ENCODE peak calls at places on chromosome 17, in five cellular contexts. One of them, this sample, is unnamed.

GRCh38 chr17:33664116-33664840 is 371.2 kb upstream of the ASIC2 start:
- DNase-seq in transverse colon: no peak
- DNase-seq in fibroblast of lung: no peak
- DNase-seq in tibial nerve: no peak
- DNase-seq in effector memory CD4-positive, alpha-beta T cell: no peak
- DNase-seq in this sample: no peak

GRCh38 chr17:61132524-61133025 is 267.1 kb upstream of the TBX2 start:
- DNase-seq in transverse colon: no peak
- DNase-seq in fibroblast of lung: no peak
- DNase-seq in effector memory CD4-positive, alpha-beta T cell: no peak
- DNase-seq in tibial nerve: no peak
- DNase-seq in this sample: no peak

GRCh38 chr17:74032222-74032621 is 171.3 kb upstream of the RPL38 start:
- DNase-seq in transverse colon: no peak
- DNase-seq in effector memory CD4-positive, alpha-beta T cell: no peak
- DNase-seq in fibroblast of lung: no peak
- DNase-seq in tibial nerve: no peak
- DNase-seq in this sample: no peak

GRCh38 chr17:42895185-42895555 is 5.4 kb upstream of the G6PC1 start:
- DNase-seq in transverse colon: peak; percentile 52
- DNase-seq in effector memory CD4-positive, alpha-beta T cell: no peak
- DNase-seq in tibial nerve: no peak
- DNase-seq in fibroblast of lung: peak; percentile 92
- DNase-seq in this sample: peak; percentile 83

GRCh38 chr17:58039975-58040374 is 32.9 kb upstream of the SRSF1 start:
- DNase-seq in fibroblast of lung: no peak
- DNase-seq in tibial nerve: no peak
- DNase-seq in effector memory CD4-positive, alpha-beta T cell: no peak
- DNase-seq in transverse colon: no peak
- DNase-seq in this sample: no peak

GRCh38 chr17:72660274-72661092 is 432.0 kb downstream of the SLC39A11 start:
- DNase-seq in fibroblast of lung: no peak
- DNase-seq in transverse colon: no peak
- DNase-seq in tibial nerve: no peak
- DNase-seq in effector memory CD4-positive, alpha-beta T cell: no peak
- DNase-seq in this sample: no peak

GRCh38 chr17:79160980-79161621 is 86.5 kb downstream of the ENGASE start:
- DNase-seq in transverse colon: no peak
- DNase-seq in tibial nerve: no peak
- DNase-seq in effector memory CD4-positive, alpha-beta T cell: no peak
- DNase-seq in fibroblast of lung: no peak
- DNase-seq in this sample: no peak

GRCh38 chr17:66169839-66170238 is 22.1 kb downstream of the CEP112 start:
- DNase-seq in effector memory CD4-positive, alpha-beta T cell: no peak
- DNase-seq in tibial nerve: no peak
- DNase-seq in fibroblast of lung: no peak
- DNase-seq in transverse colon: no peak
- DNase-seq in this sample: no peak

GRCh38 chr17:41844971-41845370 is 7.3 kb downstream of the KLHL10 start:
- DNase-seq in tibial nerve: no peak
- DNase-seq in transverse colon: no peak
- DNase-seq in effector memory CD4-positive, alpha-beta T cell: no peak
- DNase-seq in fibroblast of lung: no peak
- DNase-seq in this sample: no peak

GRCh38 chr17:81248649-81249048 is 9.5 kb downstream of the NDUFAF8 start:
- DNase-seq in effector memory CD4-positive, alpha-beta T cell: no peak
- DNase-seq in fibroblast of lung: no peak
- DNase-seq in tibial nerve: no peak
- DNase-seq in transverse colon: no peak
- DNase-seq in this sample: no peak

GRCh38 chr17:73227944-73228343 is 33.7 kb downstream of the CPSF4L start:
- DNase-seq in transverse colon: no peak
- DNase-seq in effector memory CD4-positive, alpha-beta T cell: no peak
- DNase-seq in tibial nerve: no peak
- DNase-seq in fibroblast of lung: no peak
- DNase-seq in this sample: no peak

GRCh38 chr17:75637143-75637538 is 3.9 kb downstream of the SMIM5 start:
- DNase-seq in fibroblast of lung: no peak
- DNase-seq in transverse colon: peak; percentile 68
- DNase-seq in tibial nerve: no peak
- DNase-seq in effector memory CD4-positive, alpha-beta T cell: no peak
- DNase-seq in this sample: peak; percentile 59

GRCh38 chr17:79721993-79722671 is 8.6 kb upstream of the ENPP7 start:
- DNase-seq in transverse colon: no peak
- DNase-seq in fibroblast of lung: no peak
- DNase-seq in tibial nerve: no peak
- DNase-seq in effector memory CD4-positive, alpha-beta T cell: no peak
- DNase-seq in this sample: no peak

GRCh38 chr17:82943751-82944150 is 103.9 kb upstream of the ZNF750 start:
- DNase-seq in tibial nerve: no peak
- DNase-seq in transverse colon: no peak
- DNase-seq in fibroblast of lung: no peak
- DNase-seq in effector memory CD4-positive, alpha-beta T cell: no peak
- DNase-seq in this sample: no peak

GRCh38 chr17:57340160-57340981 is 84.0 kb downstream of the MSI2 start:
- DNase-seq in fibroblast of lung: no peak
- DNase-seq in transverse colon: no peak
- DNase-seq in effector memory CD4-positive, alpha-beta T cell: no peak
- DNase-seq in tibial nerve: no peak
- DNase-seq in this sample: no peak

GRCh38 chr17:74877592-74878543 is 5.1 kb upstream of the FDXR start:
- DNase-seq in fibroblast of lung: no peak
- DNase-seq in tibial nerve: no peak
- DNase-seq in effector memory CD4-positive, alpha-beta T cell: no peak
- DNase-seq in transverse colon: peak; percentile 88
- DNase-seq in this sample: peak; percentile 88

GRCh38 chr17:82893779-82894178 is 54.0 kb upstream of the ZNF750 start:
- DNase-seq in transverse colon: no peak
- DNase-seq in fibroblast of lung: peak; percentile 44
- DNase-seq in effector memory CD4-positive, alpha-beta T cell: no peak
- DNase-seq in tibial nerve: no peak
- DNase-seq in this sample: no peak

DNA sequence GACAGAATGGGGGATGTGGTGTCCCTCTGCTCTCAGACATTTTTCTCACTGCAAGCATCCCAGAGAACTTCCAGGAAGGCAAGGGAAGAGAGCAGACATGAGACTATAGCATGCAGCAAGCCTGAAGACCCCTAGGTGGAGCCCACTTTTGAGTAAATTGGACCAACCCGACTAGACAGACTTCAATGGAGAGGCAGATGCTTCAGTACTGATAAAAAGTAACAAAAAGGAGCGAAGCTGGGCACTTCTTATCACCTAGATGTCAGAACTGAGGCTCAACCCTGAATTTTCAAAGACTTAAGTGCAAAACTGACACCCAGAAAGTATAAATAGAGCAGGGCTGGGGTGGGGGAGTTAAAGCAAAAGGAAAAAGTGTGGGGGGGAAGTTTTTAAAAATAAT is 130.8 kb downstream of the PMP22 start:
- DNase-seq in transverse colon: no peak
- DNase-seq in tibial nerve: no peak
- DNase-seq in effector memory CD4-positive, alpha-beta T cell: no peak
- DNase-seq in fibroblast of lung: no peak
- DNase-seq in this sample: no peak
- H3K27ac ChIP-seq in transverse colon: no peak overlapping the region
- H3K27ac ChIP-seq in tibial nerve: no peak overlapping the region
- H3K27ac ChIP-seq in effector memory CD4-positive, alpha-beta T cell: no peak overlapping the region
- H3K27ac ChIP-seq in fibroblast of lung: no peak overlapping the region
- H3K27ac ChIP-seq in this sample: no peak overlapping the region

DNA sequence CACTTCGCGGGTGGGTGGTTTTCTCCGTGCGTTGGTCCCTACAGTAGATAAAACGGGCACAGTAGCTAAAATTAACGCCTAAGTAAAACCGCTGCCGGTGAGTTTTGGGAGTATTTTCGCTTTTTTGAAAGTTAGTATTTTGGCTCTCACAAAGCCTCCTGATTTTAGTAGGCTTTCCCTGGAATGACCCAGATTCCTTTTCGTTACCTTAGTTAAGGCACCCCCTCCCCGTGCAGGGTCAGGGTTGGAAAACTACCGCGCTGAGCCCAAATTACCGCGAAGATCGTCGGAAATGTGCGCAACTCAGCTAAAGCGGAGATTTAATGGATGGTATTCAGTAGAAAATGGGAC is 28.3 kb upstream of the ST6GALNAC1 start:
- DNase-seq in effector memory CD4-positive, alpha-beta T cell: no peak
- DNase-seq in tibial nerve: no peak
- DNase-seq in fibroblast of lung: no peak
- DNase-seq in transverse colon: no peak
- DNase-seq in this sample: no peak
- H3K4me1 ChIP-seq in effector memory CD4-positive, alpha-beta T cell: peaks cover 11% of the 10 kb centered on the region
- H3K4me1 ChIP-seq in tibial nerve: peaks cover 15% of the 10 kb centered on the region
- H3K4me1 ChIP-seq in fibroblast of lung: peaks cover 9% of the 10 kb centered on the region
- H3K4me1 ChIP-seq in transverse colon: peaks cover 32% of the 10 kb centered on the region
- H3K4me1 ChIP-seq in this sample: no peaks in the 10 kb centered on the region

DNA sequence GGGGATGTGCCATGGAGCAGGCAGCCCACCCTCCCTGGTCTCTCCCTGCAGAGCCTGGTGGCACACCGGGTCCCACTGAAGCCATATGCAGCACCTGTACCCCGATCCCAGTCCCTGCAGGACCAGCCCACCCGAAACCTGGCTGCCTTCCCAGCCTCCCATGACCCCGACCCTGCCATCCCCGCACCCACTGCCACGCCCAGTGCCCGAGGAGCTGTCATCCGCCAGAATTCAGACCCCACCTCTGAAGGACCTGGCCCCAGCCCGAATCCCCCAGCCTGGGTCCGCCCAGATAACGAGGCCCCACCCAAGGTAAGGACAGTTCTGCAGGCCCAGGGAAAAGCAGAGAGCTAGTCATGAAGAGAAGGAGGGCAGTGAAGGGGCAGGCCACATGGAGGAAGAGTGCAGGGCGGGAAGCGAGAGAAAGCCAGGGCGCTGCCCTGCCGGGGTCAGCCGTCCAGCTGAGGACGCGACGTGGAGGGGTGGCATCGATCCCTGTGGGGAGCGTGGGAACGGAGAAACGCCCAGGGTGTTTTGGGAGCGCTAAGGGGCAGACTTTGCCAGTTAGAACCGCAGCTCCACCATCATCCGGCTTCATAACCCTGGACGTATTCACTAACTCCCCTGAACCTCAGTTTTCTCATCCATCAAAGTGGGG is 7.8 kb upstream of the C17orf107 start:
- DNase-seq in tibial nerve: no peak
- DNase-seq in transverse colon: no peak
- DNase-seq in effector memory CD4-positive, alpha-beta T cell: no peak
- DNase-seq in fibroblast of lung: no peak
- DNase-seq in this sample: no peak
- H3K36me3 ChIP-seq in tibial nerve: peaks cover 43% of the 10 kb centered on the region
- H3K36me3 ChIP-seq in transverse colon: no peaks in the 10 kb centered on the region
- H3K36me3 ChIP-seq in effector memory CD4-positive, alpha-beta T cell: peaks cover 95% of the 10 kb centered on the region
- H3K36me3 ChIP-seq in fibroblast of lung: peaks cover 34% of the 10 kb centered on the region
- H3K36me3 ChIP-seq in this sample: peaks cover 25% of the 10 kb centered on the region

GRCh38 chr17:64243340-64243739 is 19.7 kb downstream of the TEX2 start:
- DNase-seq in transverse colon: no peak
- DNase-seq in effector memory CD4-positive, alpha-beta T cell: no peak
- DNase-seq in tibial nerve: no peak
- DNase-seq in fibroblast of lung: no peak
- DNase-seq in this sample: no peak

GRCh38 chr17:64244165-64244564 is 18.9 kb downstream of the TEX2 start:
- DNase-seq in fibroblast of lung: no peak
- DNase-seq in tibial nerve: no peak
- DNase-seq in transverse colon: no peak
- DNase-seq in effector memory CD4-positive, alpha-beta T cell: no peak
- DNase-seq in this sample: no peak

GRCh38 chr17:64240261-64240740 is 22.8 kb downstream of the TEX2 start:
- DNase-seq in effector memory CD4-positive, alpha-beta T cell: no peak
- DNase-seq in transverse colon: no peak
- DNase-seq in tibial nerve: no peak
- DNase-seq in fibroblast of lung: no peak
- DNase-seq in this sample: no peak

GRCh38 chr17:64242633-64243032 is 20.4 kb downstream of the TEX2 start:
- DNase-seq in effector memory CD4-positive, alpha-beta T cell: no peak
- DNase-seq in fibroblast of lung: no peak
- DNase-seq in transverse colon: no peak
- DNase-seq in tibial nerve: no peak
- DNase-seq in this sample: no peak

DNA sequence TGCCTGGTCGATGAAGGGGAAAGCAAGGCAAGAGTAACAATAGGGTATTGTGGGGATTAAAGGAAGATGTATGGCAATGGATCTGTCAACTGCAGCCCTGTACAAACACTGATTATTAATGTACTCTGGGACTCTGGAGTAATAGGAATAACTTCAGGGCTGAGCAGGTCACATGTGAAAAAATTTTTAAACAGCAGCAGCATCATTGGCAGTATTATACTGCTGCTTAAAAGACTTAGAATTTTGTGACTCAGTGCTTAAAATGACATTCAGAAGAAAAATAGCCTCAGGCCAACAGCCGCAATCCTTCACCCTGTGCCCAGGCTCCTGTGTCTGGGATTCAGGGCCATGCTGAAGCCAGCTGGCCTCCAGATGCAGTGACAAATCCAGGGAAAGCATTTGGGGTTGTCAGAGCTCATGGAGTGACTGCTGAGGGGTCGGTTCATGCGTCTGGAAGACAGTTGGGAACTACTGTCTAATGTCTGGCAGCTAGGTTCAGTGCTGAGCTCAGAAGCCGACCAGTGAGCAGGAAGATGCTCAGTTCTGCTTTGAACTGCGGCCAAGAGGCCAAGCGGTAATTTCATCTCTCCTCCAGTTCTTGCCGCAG is 22.2 kb downstream of the TEX2 start:
- DNase-seq in tibial nerve: no peak
- DNase-seq in fibroblast of lung: peak; percentile 91
- DNase-seq in transverse colon: peak; percentile 35
- DNase-seq in effector memory CD4-positive, alpha-beta T cell: no peak
- DNase-seq in this sample: no peak
- H3K27ac ChIP-seq in tibial nerve: peak overlapping the region; percentile 27
- H3K27ac ChIP-seq in fibroblast of lung: peak overlapping the region; percentile 61
- H3K27ac ChIP-seq in transverse colon: peak overlapping the region; percentile 73
- H3K27ac ChIP-seq in effector memory CD4-positive, alpha-beta T cell: no peak overlapping the region
- H3K27ac ChIP-seq in this sample: no peak overlapping the region

DNA sequence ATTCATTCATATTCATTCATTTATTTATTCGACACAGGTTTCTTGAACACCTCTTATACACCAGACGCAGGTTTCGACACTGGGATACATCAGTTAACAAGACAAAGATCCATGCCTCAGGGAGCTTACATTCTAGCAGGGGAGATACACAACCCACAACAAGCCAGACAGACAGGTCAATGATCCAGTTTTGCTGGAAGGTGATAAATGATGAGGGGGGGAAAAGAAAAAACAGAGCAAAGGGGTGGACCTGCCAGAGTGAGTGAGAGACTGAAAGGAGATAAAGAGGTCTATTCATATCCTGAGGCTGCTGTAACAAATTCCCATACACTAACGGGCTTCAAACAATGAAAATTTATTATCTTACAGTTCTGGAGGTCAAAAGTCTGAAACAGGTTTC is 81.7 kb downstream of the GAS7 start:
- DNase-seq in fibroblast of lung: no peak
- DNase-seq in tibial nerve: no peak
- DNase-seq in transverse colon: no peak
- DNase-seq in effector memory CD4-positive, alpha-beta T cell: no peak
- DNase-seq in this sample: no peak
- H3K4me1 ChIP-seq in fibroblast of lung: peaks cover 14% of the 10 kb centered on the region
- H3K4me1 ChIP-seq in tibial nerve: peaks cover 94% of the 10 kb centered on the region
- H3K4me1 ChIP-seq in transverse colon: peaks cover 6% of the 10 kb centered on the region
- H3K4me1 ChIP-seq in effector memory CD4-positive, alpha-beta T cell: no peaks in the 10 kb centered on the region
- H3K4me1 ChIP-seq in this sample: peaks cover 7% of the 10 kb centered on the region

This sample was measured in small intestine.